ENCODE peak calls at places on chromosomes 11 and 22, in nine cellular contexts. One of them, this sample, is unnamed.

GRCh38 chr22:48423481-48423901 is 1404.2 kb downstream of the BRD1 start:
- DNase-seq in body of pancreas: no peak
- DNase-seq in AG10803: peak
- DNase-seq in astrocyte of the spinal cord: no peak
- DNase-seq in type B pancreatic cell: no peak
- DNase-seq in CD8-positive, alpha-beta T cell: no peak
- DNase-seq in fibroblast of mammary gland: no peak
- DNase-seq in colonic mucosa: no peak
- DNase-seq in left ventricle myocardium inferior: no peak
- DNase-seq in this sample: no peak

GRCh38 chr22:41247703-41248102 is 7.0 kb upstream of the CHADL start:
- DNase-seq in fibroblast of mammary gland: no peak
- DNase-seq in CD8-positive, alpha-beta T cell: no peak
- DNase-seq in astrocyte of the spinal cord: no peak
- DNase-seq in colonic mucosa: no peak
- DNase-seq in body of pancreas: no peak
- DNase-seq in AG10803: no peak
- DNase-seq in type B pancreatic cell: no peak
- DNase-seq in left ventricle myocardium inferior: peak
- DNase-seq in this sample: no peak

GRCh38 chr11:85725510-85726258 is 39.7 kb upstream of the CCDC89 start:
- DNase-seq in CD8-positive, alpha-beta T cell: no peak
- DNase-seq in type B pancreatic cell: no peak
- DNase-seq in astrocyte of the spinal cord: peak
- DNase-seq in body of pancreas: no peak
- DNase-seq in left ventricle myocardium inferior: no peak
- DNase-seq in AG10803: peak
- DNase-seq in colonic mucosa: no peak
- DNase-seq in fibroblast of mammary gland: peak
- DNase-seq in this sample: no peak

GRCh38 chr22:17384612-17385345 is 15.5 kb downstream of the CECR2 start:
- DNase-seq in CD8-positive, alpha-beta T cell: no peak
- DNase-seq in left ventricle myocardium inferior: no peak
- DNase-seq in type B pancreatic cell: no peak
- DNase-seq in colonic mucosa: no peak
- DNase-seq in astrocyte of the spinal cord: no peak
- DNase-seq in AG10803: no peak
- DNase-seq in fibroblast of mammary gland: no peak
- DNase-seq in body of pancreas: no peak
- DNase-seq in this sample: no peak

GRCh38 chr11:71474771-71475483 is 21.9 kb downstream of the NADSYN1 start:
- DNase-seq in astrocyte of the spinal cord: no peak
- DNase-seq in fibroblast of mammary gland: no peak
- DNase-seq in body of pancreas: no peak
- DNase-seq in colonic mucosa: no peak
- DNase-seq in AG10803: no peak
- DNase-seq in left ventricle myocardium inferior: no peak
- DNase-seq in type B pancreatic cell: no peak
- DNase-seq in CD8-positive, alpha-beta T cell: no peak
- DNase-seq in this sample: no peak

GRCh38 chr11:84836371-84836770 is 790.8 kb downstream of the DLG2 start:
- DNase-seq in astrocyte of the spinal cord: no peak
- DNase-seq in AG10803: no peak
- DNase-seq in type B pancreatic cell: no peak
- DNase-seq in fibroblast of mammary gland: no peak
- DNase-seq in body of pancreas: no peak
- DNase-seq in CD8-positive, alpha-beta T cell: no peak
- DNase-seq in colonic mucosa: no peak
- DNase-seq in left ventricle myocardium inferior: no peak
- DNase-seq in this sample: no peak

GRCh38 chr22:42202669-42203068 is 67.8 kb downstream of the TCF20 start:
- DNase-seq in type B pancreatic cell: no peak
- DNase-seq in astrocyte of the spinal cord: peak
- DNase-seq in AG10803: peak
- DNase-seq in body of pancreas: no peak
- DNase-seq in CD8-positive, alpha-beta T cell: peak
- DNase-seq in fibroblast of mammary gland: peak
- DNase-seq in left ventricle myocardium inferior: no peak
- DNase-seq in colonic mucosa: no peak
- DNase-seq in this sample: no peak

GRCh38 chr22:43878079-43878795 is 13.6 kb downstream of the PNPLA5 start:
- DNase-seq in type B pancreatic cell: no peak
- DNase-seq in colonic mucosa: no peak
- DNase-seq in fibroblast of mammary gland: peak
- DNase-seq in astrocyte of the spinal cord: no peak
- DNase-seq in CD8-positive, alpha-beta T cell: no peak
- DNase-seq in AG10803: no peak
- DNase-seq in left ventricle myocardium inferior: no peak
- DNase-seq in body of pancreas: no peak
- DNase-seq in this sample: no peak

GRCh38 chr11:37107415-37107814 is 509.4 kb upstream of the RAG2 start:
- DNase-seq in type B pancreatic cell: no peak
- DNase-seq in CD8-positive, alpha-beta T cell: no peak
- DNase-seq in AG10803: no peak
- DNase-seq in astrocyte of the spinal cord: no peak
- DNase-seq in body of pancreas: no peak
- DNase-seq in left ventricle myocardium inferior: no peak
- DNase-seq in fibroblast of mammary gland: no peak
- DNase-seq in colonic mucosa: no peak
- DNase-seq in this sample: no peak

GRCh38 chr11:73185680-73186293 is 32.3 kb upstream of the P2RY2 start:
- DNase-seq in fibroblast of mammary gland: peak
- DNase-seq in type B pancreatic cell: no peak
- DNase-seq in colonic mucosa: no peak
- DNase-seq in left ventricle myocardium inferior: no peak
- DNase-seq in body of pancreas: no peak
- DNase-seq in AG10803: peak
- DNase-seq in CD8-positive, alpha-beta T cell: peak
- DNase-seq in astrocyte of the spinal cord: peak
- DNase-seq in this sample: no peak

GRCh38 chr11:103671143-103671651 is 365.2 kb upstream of the DDI1 start:
- DNase-seq in astrocyte of the spinal cord: no peak
- DNase-seq in fibroblast of mammary gland: no peak
- DNase-seq in colonic mucosa: no peak
- DNase-seq in AG10803: no peak
- DNase-seq in left ventricle myocardium inferior: no peak
- DNase-seq in type B pancreatic cell: no peak
- DNase-seq in body of pancreas: no peak
- DNase-seq in CD8-positive, alpha-beta T cell: no peak
- DNase-seq in this sample: no peak

GRCh38 chr11:15843309-15843857 is 513.0 kb downstream of the SOX6 start:
- DNase-seq in AG10803: no peak
- DNase-seq in colonic mucosa: no peak
- DNase-seq in body of pancreas: no peak
- DNase-seq in left ventricle myocardium inferior: no peak
- DNase-seq in type B pancreatic cell: no peak
- DNase-seq in astrocyte of the spinal cord: peak
- DNase-seq in CD8-positive, alpha-beta T cell: no peak
- DNase-seq in fibroblast of mammary gland: no peak
- DNase-seq in this sample: no peak

GRCh38 chr11:9613830-9614762 is 40.6 kb downstream of the WEE1 start:
- DNase-seq in type B pancreatic cell: peak
- DNase-seq in left ventricle myocardium inferior: peak
- DNase-seq in CD8-positive, alpha-beta T cell: peak
- DNase-seq in fibroblast of mammary gland: peak
- DNase-seq in astrocyte of the spinal cord: peak
- DNase-seq in body of pancreas: peak
- DNase-seq in colonic mucosa: peak
- DNase-seq in AG10803: peak
- DNase-seq in this sample: peak

GRCh38 chr11:131710511-131710910 is 340.1 kb downstream of the NTM start:
- DNase-seq in fibroblast of mammary gland: peak
- DNase-seq in colonic mucosa: no peak
- DNase-seq in type B pancreatic cell: no peak
- DNase-seq in astrocyte of the spinal cord: peak
- DNase-seq in left ventricle myocardium inferior: no peak
- DNase-seq in AG10803: peak
- DNase-seq in body of pancreas: no peak
- DNase-seq in CD8-positive, alpha-beta T cell: no peak
- DNase-seq in this sample: no peak

GRCh38 chr11:134846776-134847722 is 435.0 kb upstream of the B3GAT1 start:
- DNase-seq in fibroblast of mammary gland: no peak
- DNase-seq in CD8-positive, alpha-beta T cell: no peak
- DNase-seq in left ventricle myocardium inferior: no peak
- DNase-seq in colonic mucosa: no peak
- DNase-seq in astrocyte of the spinal cord: no peak
- DNase-seq in type B pancreatic cell: peak
- DNase-seq in AG10803: no peak
- DNase-seq in body of pancreas: no peak
- DNase-seq in this sample: no peak

GRCh38 chr11:45027312-45027711 is 76.6 kb upstream of the TP53I11 start:
- DNase-seq in fibroblast of mammary gland: no peak
- DNase-seq in CD8-positive, alpha-beta T cell: no peak
- DNase-seq in type B pancreatic cell: no peak
- DNase-seq in colonic mucosa: no peak
- DNase-seq in astrocyte of the spinal cord: no peak
- DNase-seq in left ventricle myocardium inferior: no peak
- DNase-seq in body of pancreas: no peak
- DNase-seq in AG10803: no peak
- DNase-seq in this sample: no peak

GRCh38 chr22:39818050-39818449 is 75.5 kb downstream of the ENTHD1 start:
- DNase-seq in CD8-positive, alpha-beta T cell: no peak
- DNase-seq in fibroblast of mammary gland: peak
- DNase-seq in body of pancreas: no peak
- DNase-seq in astrocyte of the spinal cord: peak
- DNase-seq in AG10803: peak
- DNase-seq in left ventricle myocardium inferior: no peak
- DNase-seq in colonic mucosa: no peak
- DNase-seq in type B pancreatic cell: no peak
- DNase-seq in this sample: no peak

DNA sequence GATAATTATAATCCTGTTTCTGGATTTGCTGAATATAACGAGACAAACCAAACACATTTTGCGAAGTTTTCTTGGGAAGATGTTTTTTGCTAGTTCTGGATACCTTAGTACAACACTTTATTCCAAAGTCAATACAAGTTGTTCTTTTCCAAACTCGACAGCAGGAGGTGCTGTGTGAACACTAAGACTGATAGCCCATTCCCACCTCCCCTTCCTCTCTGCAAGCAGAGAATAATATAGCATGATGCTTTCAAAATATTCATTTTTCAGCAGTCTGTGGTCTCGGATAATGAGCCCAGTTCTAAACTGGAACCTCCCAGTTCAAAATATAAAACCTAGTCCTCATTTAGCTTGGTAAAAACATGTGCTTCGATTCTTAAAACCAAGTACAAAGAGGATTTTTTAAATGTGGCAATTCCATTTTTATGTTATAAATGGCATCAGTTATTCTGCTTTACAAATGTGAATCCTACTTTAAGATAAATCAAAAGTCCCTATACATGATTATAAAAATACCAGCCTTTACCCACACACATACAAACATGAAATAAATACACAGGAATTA is 129.1 kb downstream of the DCDC1 start:
- DNase-seq in astrocyte of the spinal cord: peak
- DNase-seq in AG10803: peak
- DNase-seq in body of pancreas: peak
- DNase-seq in type B pancreatic cell: no peak
- DNase-seq in CD8-positive, alpha-beta T cell: no peak
- DNase-seq in fibroblast of mammary gland: peak
- DNase-seq in colonic mucosa: no peak
- DNase-seq in left ventricle myocardium inferior: no peak
- DNase-seq in this sample: no peak
- TF ChIP-seq CTCF in astrocyte of the spinal cord: peak
- TF ChIP-seq CTCF in AG10803: peak
- TF ChIP-seq CTCF in body of pancreas: peak
- TF ChIP-seq CTCF in type B pancreatic cell: peak
- TF ChIP-seq CTCF in CD8-positive, alpha-beta T cell: peak
- TF ChIP-seq CTCF in fibroblast of mammary gland: peak
- TF ChIP-seq CTCF in colonic mucosa: peak
- TF ChIP-seq CTCF in left ventricle myocardium inferior: peak
- TF ChIP-seq CTCF in this sample: peak

GRCh38 chr11:68007498-68008380 is 2.4 kb upstream of the ALDH3B1 start:
- DNase-seq in colonic mucosa: no peak
- DNase-seq in type B pancreatic cell: no peak
- DNase-seq in AG10803: no peak
- DNase-seq in CD8-positive, alpha-beta T cell: no peak
- DNase-seq in body of pancreas: no peak
- DNase-seq in left ventricle myocardium inferior: no peak
- DNase-seq in fibroblast of mammary gland: no peak
- DNase-seq in astrocyte of the spinal cord: no peak
- DNase-seq in this sample: no peak

GRCh38 chr11:68011046-68011943 is 1.2 kb downstream of the ALDH3B1 start:
- DNase-seq in body of pancreas: no peak
- DNase-seq in colonic mucosa: no peak
- DNase-seq in fibroblast of mammary gland: no peak
- DNase-seq in astrocyte of the spinal cord: no peak
- DNase-seq in type B pancreatic cell: no peak
- DNase-seq in CD8-positive, alpha-beta T cell: no peak
- DNase-seq in left ventricle myocardium inferior: no peak
- DNase-seq in AG10803: no peak
- DNase-seq in this sample: no peak

GRCh38 chr11:68010058-68011041 is at the start of gene ALDH3B1:
- DNase-seq in body of pancreas: peak
- DNase-seq in type B pancreatic cell: no peak
- DNase-seq in CD8-positive, alpha-beta T cell: no peak
- DNase-seq in fibroblast of mammary gland: peak
- DNase-seq in colonic mucosa: peak
- DNase-seq in astrocyte of the spinal cord: peak
- DNase-seq in left ventricle myocardium inferior: peak
- DNase-seq in AG10803: peak
- DNase-seq in this sample: no peak

GRCh38 chr11:68008381-68009337 is 1.5 kb upstream of the ALDH3B1 start:
- DNase-seq in astrocyte of the spinal cord: no peak
- DNase-seq in body of pancreas: peak
- DNase-seq in colonic mucosa: peak
- DNase-seq in fibroblast of mammary gland: no peak
- DNase-seq in AG10803: no peak
- DNase-seq in CD8-positive, alpha-beta T cell: no peak
- DNase-seq in type B pancreatic cell: no peak
- DNase-seq in left ventricle myocardium inferior: no peak
- DNase-seq in this sample: no peak

GRCh38 chr11:68009391-68010000 is 631 bp upstream of the ALDH3B1 start:
- DNase-seq in AG10803: peak
- DNase-seq in astrocyte of the spinal cord: peak
- DNase-seq in colonic mucosa: no peak
- DNase-seq in fibroblast of mammary gland: peak
- DNase-seq in body of pancreas: peak
- DNase-seq in CD8-positive, alpha-beta T cell: no peak
- DNase-seq in type B pancreatic cell: no peak
- DNase-seq in left ventricle myocardium inferior: no peak
- DNase-seq in this sample: no peak
- TF ChIP-seq CTCF in AG10803: peak
- TF ChIP-seq CTCF in astrocyte of the spinal cord: peak
- TF ChIP-seq CTCF in colonic mucosa: no peak
- TF ChIP-seq CTCF in fibroblast of mammary gland: peak
- TF ChIP-seq CTCF in body of pancreas: peak
- TF ChIP-seq CTCF in CD8-positive, alpha-beta T cell: no peak
- TF ChIP-seq CTCF in type B pancreatic cell: no peak
- TF ChIP-seq CTCF in left ventricle myocardium inferior: no peak
- TF ChIP-seq CTCF in this sample: no peak

GRCh38 chr11:120985718-120986569 is 38.0 kb upstream of the TBCEL start:
- DNase-seq in body of pancreas: peak
- DNase-seq in left ventricle myocardium inferior: peak
- DNase-seq in type B pancreatic cell: no peak
- DNase-seq in astrocyte of the spinal cord: peak
- DNase-seq in AG10803: peak
- DNase-seq in CD8-positive, alpha-beta T cell: peak
- DNase-seq in fibroblast of mammary gland: peak
- DNase-seq in colonic mucosa: peak
- DNase-seq in this sample: peak
- TF ChIP-seq CTCF in body of pancreas: peak
- TF ChIP-seq CTCF in left ventricle myocardium inferior: peak
- TF ChIP-seq CTCF in type B pancreatic cell: peak
- TF ChIP-seq CTCF in astrocyte of the spinal cord: peak
- TF ChIP-seq CTCF in AG10803: no peak
- TF ChIP-seq CTCF in CD8-positive, alpha-beta T cell: peak
- TF ChIP-seq CTCF in fibroblast of mammary gland: no peak
- TF ChIP-seq CTCF in colonic mucosa: no peak
- TF ChIP-seq CTCF in this sample: no peak

GRCh38 chr11:46296520-46297448 is 19.3 kb downstream of the CREB3L1 start:
- DNase-seq in colonic mucosa: no peak
- DNase-seq in body of pancreas: peak
- DNase-seq in CD8-positive, alpha-beta T cell: no peak
- DNase-seq in astrocyte of the spinal cord: peak
- DNase-seq in type B pancreatic cell: peak
- DNase-seq in fibroblast of mammary gland: peak
- DNase-seq in left ventricle myocardium inferior: peak
- DNase-seq in AG10803: peak
- DNase-seq in this sample: peak
- TF ChIP-seq CTCF in colonic mucosa: no peak
- TF ChIP-seq CTCF in body of pancreas: peak
- TF ChIP-seq CTCF in CD8-positive, alpha-beta T cell: no peak
- TF ChIP-seq CTCF in astrocyte of the spinal cord: peak
- TF ChIP-seq CTCF in type B pancreatic cell: peak
- TF ChIP-seq CTCF in fibroblast of mammary gland: peak
- TF ChIP-seq CTCF in left ventricle myocardium inferior: peak
- TF ChIP-seq CTCF in AG10803: peak
- TF ChIP-seq CTCF in this sample: peak

This sample was measured in mesothelial cell of epicardium.